ENCODE peak calls at places on chromosome 16, in five cellular contexts. One of them, this sample, is unnamed.

GRCh38 chr16:71781741-71782140 is 26.9 kb downstream of the AP1G1 start:
- DNase-seq in stimulated activated CD8-positive, alpha-beta memory T cell treated with anti-CD3 and anti-CD28 coated beads, Interleukin-2, amount 100 ng/mL, for 48 hours: no peak
- DNase-seq in KBM-7: no peak
- DNase-seq in thoracic aorta: no peak
- DNase-seq in sigmoid colon: no peak
- DNase-seq in this sample: no peak

GRCh38 chr16:17511340-17511739 is 40.6 kb upstream of the XYLT1 start:
- DNase-seq in stimulated activated CD8-positive, alpha-beta memory T cell treated with anti-CD3 and anti-CD28 coated beads, Interleukin-2, amount 100 ng/mL, for 48 hours: no peak
- DNase-seq in KBM-7: no peak
- DNase-seq in thoracic aorta: no peak
- DNase-seq in sigmoid colon: no peak
- DNase-seq in this sample: no peak

GRCh38 chr16:54974391-54974790 is 43.7 kb downstream of the IRX5 start:
- DNase-seq in stimulated activated CD8-positive, alpha-beta memory T cell treated with anti-CD3 and anti-CD28 coated beads, Interleukin-2, amount 100 ng/mL, for 48 hours: no peak
- DNase-seq in KBM-7: peak
- DNase-seq in thoracic aorta: no peak
- DNase-seq in sigmoid colon: no peak
- DNase-seq in this sample: no peak

GRCh38 chr16:22888791-22889190 is 74.8 kb downstream of the HS3ST2 start:
- DNase-seq in stimulated activated CD8-positive, alpha-beta memory T cell treated with anti-CD3 and anti-CD28 coated beads, Interleukin-2, amount 100 ng/mL, for 48 hours: no peak
- DNase-seq in KBM-7: no peak
- DNase-seq in thoracic aorta: no peak
- DNase-seq in sigmoid colon: no peak
- DNase-seq in this sample: no peak

GRCh38 chr16:10957771-10958486 is 13.6 kb downstream of the CLEC16A start:
- DNase-seq in stimulated activated CD8-positive, alpha-beta memory T cell treated with anti-CD3 and anti-CD28 coated beads, Interleukin-2, amount 100 ng/mL, for 48 hours: no peak
- DNase-seq in KBM-7: peak
- DNase-seq in thoracic aorta: no peak
- DNase-seq in sigmoid colon: no peak
- DNase-seq in this sample: no peak

GRCh38 chr16:5412721-5413120 is 315.1 kb upstream of the EEF2KMT start:
- DNase-seq in stimulated activated CD8-positive, alpha-beta memory T cell treated with anti-CD3 and anti-CD28 coated beads, Interleukin-2, amount 100 ng/mL, for 48 hours: no peak
- DNase-seq in KBM-7: no peak
- DNase-seq in thoracic aorta: no peak
- DNase-seq in sigmoid colon: no peak
- DNase-seq in this sample: no peak

GRCh38 chr16:84397090-84397489 is 28.8 kb downstream of the ATP2C2 start:
- DNase-seq in stimulated activated CD8-positive, alpha-beta memory T cell treated with anti-CD3 and anti-CD28 coated beads, Interleukin-2, amount 100 ng/mL, for 48 hours: no peak
- DNase-seq in KBM-7: peak
- DNase-seq in thoracic aorta: no peak
- DNase-seq in sigmoid colon: no peak
- DNase-seq in this sample: no peak

GRCh38 chr16:4694664-4695451 is 1.5 kb downstream of the NUDT16L1 start:
- DNase-seq in stimulated activated CD8-positive, alpha-beta memory T cell treated with anti-CD3 and anti-CD28 coated beads, Interleukin-2, amount 100 ng/mL, for 48 hours: no peak
- DNase-seq in KBM-7: no peak
- DNase-seq in thoracic aorta: no peak
- DNase-seq in sigmoid colon: peak
- DNase-seq in this sample: no peak

GRCh38 chr16:19294156-19294649 is 8.7 kb downstream of the CLEC19A start:
- DNase-seq in stimulated activated CD8-positive, alpha-beta memory T cell treated with anti-CD3 and anti-CD28 coated beads, Interleukin-2, amount 100 ng/mL, for 48 hours: no peak
- DNase-seq in KBM-7: no peak
- DNase-seq in thoracic aorta: no peak
- DNase-seq in sigmoid colon: peak
- DNase-seq in this sample: no peak

GRCh38 chr16:85584192-85584757 is 28.8 kb upstream of the GSE1 start:
- DNase-seq in stimulated activated CD8-positive, alpha-beta memory T cell treated with anti-CD3 and anti-CD28 coated beads, Interleukin-2, amount 100 ng/mL, for 48 hours: no peak
- DNase-seq in KBM-7: no peak
- DNase-seq in thoracic aorta: no peak
- DNase-seq in sigmoid colon: no peak
- DNase-seq in this sample: no peak

GRCh38 chr16:81170824-81171223 is 67.7 kb upstream of the BCO1 start:
- DNase-seq in stimulated activated CD8-positive, alpha-beta memory T cell treated with anti-CD3 and anti-CD28 coated beads, Interleukin-2, amount 100 ng/mL, for 48 hours: no peak
- DNase-seq in KBM-7: no peak
- DNase-seq in thoracic aorta: no peak
- DNase-seq in sigmoid colon: no peak
- DNase-seq in this sample: no peak

GRCh38 chr16:70267516-70267915 is 15.8 kb upstream of the EXOSC6 start:
- DNase-seq in stimulated activated CD8-positive, alpha-beta memory T cell treated with anti-CD3 and anti-CD28 coated beads, Interleukin-2, amount 100 ng/mL, for 48 hours: no peak
- DNase-seq in KBM-7: peak
- DNase-seq in thoracic aorta: no peak
- DNase-seq in sigmoid colon: peak
- DNase-seq in this sample: no peak

GRCh38 chr16:87366288-87366687 is 17.3 kb downstream of the FBXO31 start:
- DNase-seq in stimulated activated CD8-positive, alpha-beta memory T cell treated with anti-CD3 and anti-CD28 coated beads, Interleukin-2, amount 100 ng/mL, for 48 hours: no peak
- DNase-seq in KBM-7: no peak
- DNase-seq in thoracic aorta: no peak
- DNase-seq in sigmoid colon: no peak
- DNase-seq in this sample: no peak